ENCODE peak calls at places on chromosomes 12 and 14, in eight cellular contexts. One of them, this sample, is unnamed.

GRCh38 chr12:59736786-59737185 is 141.0 kb downstream of the SLC16A7 start:
- DNase-seq in stimulated activated CD4-positive, alpha-beta T cell treated with anti-CD3 and anti-CD28 coated beads, TNF-alpha, amount 100 ng/mL, for 4 hours: no peak
- DNase-seq in T-helper 9 cell: no peak
- DNase-seq in A549: no peak
- DNase-seq in SHP77: peak; percentile 25
- DNase-seq in GM13977: no peak
- DNase-seq in psoas muscle: no peak
- DNase-seq in astrocyte of the spinal cord: peak; percentile 73
- DNase-seq in this sample: no peak

GRCh38 chr12:54603872-54604271 is 15.4 kb upstream of the PPP1R1A start:
- DNase-seq in astrocyte of the spinal cord: no peak
- DNase-seq in T-helper 9 cell: no peak
- DNase-seq in SHP77: no peak
- DNase-seq in psoas muscle: no peak
- DNase-seq in GM13977: no peak
- DNase-seq in A549: no peak
- DNase-seq in stimulated activated CD4-positive, alpha-beta T cell treated with anti-CD3 and anti-CD28 coated beads, TNF-alpha, amount 100 ng/mL, for 4 hours: no peak
- DNase-seq in this sample: no peak

GRCh38 chr12:16681196-16681595 is 75.2 kb upstream of the LMO3 start:
- DNase-seq in T-helper 9 cell: no peak
- DNase-seq in stimulated activated CD4-positive, alpha-beta T cell treated with anti-CD3 and anti-CD28 coated beads, TNF-alpha, amount 100 ng/mL, for 4 hours: no peak
- DNase-seq in GM13977: no peak
- DNase-seq in A549: no peak
- DNase-seq in SHP77: no peak
- DNase-seq in psoas muscle: no peak
- DNase-seq in astrocyte of the spinal cord: no peak
- DNase-seq in this sample: no peak

GRCh38 chr14:80055226-80055625 is 156.1 kb downstream of the DIO2 start:
- DNase-seq in GM13977: no peak
- DNase-seq in A549: no peak
- DNase-seq in psoas muscle: no peak
- DNase-seq in T-helper 9 cell: no peak
- DNase-seq in stimulated activated CD4-positive, alpha-beta T cell treated with anti-CD3 and anti-CD28 coated beads, TNF-alpha, amount 100 ng/mL, for 4 hours: no peak
- DNase-seq in SHP77: no peak
- DNase-seq in astrocyte of the spinal cord: no peak
- DNase-seq in this sample: no peak

GRCh38 chr12:111780166-111780565 is 13.4 kb downstream of the ALDH2 start:
- DNase-seq in stimulated activated CD4-positive, alpha-beta T cell treated with anti-CD3 and anti-CD28 coated beads, TNF-alpha, amount 100 ng/mL, for 4 hours: no peak
- DNase-seq in astrocyte of the spinal cord: no peak
- DNase-seq in T-helper 9 cell: no peak
- DNase-seq in SHP77: no peak
- DNase-seq in psoas muscle: no peak
- DNase-seq in A549: no peak
- DNase-seq in GM13977: no peak
- DNase-seq in this sample: no peak

GRCh38 chr14:69046468-69046867 is 67.4 kb upstream of the ACTN1 start:
- DNase-seq in stimulated activated CD4-positive, alpha-beta T cell treated with anti-CD3 and anti-CD28 coated beads, TNF-alpha, amount 100 ng/mL, for 4 hours: no peak
- DNase-seq in psoas muscle: no peak
- DNase-seq in A549: no peak
- DNase-seq in SHP77: no peak
- DNase-seq in T-helper 9 cell: no peak
- DNase-seq in GM13977: no peak
- DNase-seq in astrocyte of the spinal cord: peak; percentile 53
- DNase-seq in this sample: no peak

GRCh38 chr12:63294327-63294632 is 143.3 kb upstream of the AVPR1A start:
- DNase-seq in stimulated activated CD4-positive, alpha-beta T cell treated with anti-CD3 and anti-CD28 coated beads, TNF-alpha, amount 100 ng/mL, for 4 hours: no peak
- DNase-seq in psoas muscle: no peak
- DNase-seq in GM13977: no peak
- DNase-seq in SHP77: no peak
- DNase-seq in T-helper 9 cell: no peak
- DNase-seq in A549: peak; percentile 70
- DNase-seq in astrocyte of the spinal cord: peak; percentile 93
- DNase-seq in this sample: no peak

GRCh38 chr14:102235275-102235897 is 69.6 kb downstream of the MOK start:
- DNase-seq in stimulated activated CD4-positive, alpha-beta T cell treated with anti-CD3 and anti-CD28 coated beads, TNF-alpha, amount 100 ng/mL, for 4 hours: peak; percentile 56
- DNase-seq in SHP77: peak; percentile 69
- DNase-seq in GM13977: peak; percentile 89
- DNase-seq in astrocyte of the spinal cord: peak; percentile 88
- DNase-seq in psoas muscle: peak; percentile 86
- DNase-seq in T-helper 9 cell: peak; percentile 69
- DNase-seq in A549: peak; percentile 97
- DNase-seq in this sample: peak; percentile 69

GRCh38 chr12:48629541-48629940 is 52.5 kb downstream of the KANSL2 start:
- DNase-seq in SHP77: no peak
- DNase-seq in stimulated activated CD4-positive, alpha-beta T cell treated with anti-CD3 and anti-CD28 coated beads, TNF-alpha, amount 100 ng/mL, for 4 hours: no peak
- DNase-seq in GM13977: no peak
- DNase-seq in A549: no peak
- DNase-seq in astrocyte of the spinal cord: no peak
- DNase-seq in psoas muscle: no peak
- DNase-seq in T-helper 9 cell: no peak
- DNase-seq in this sample: no peak

GRCh38 chr14:91961297-91962220 is 14.1 kb upstream of the FBLN5 start:
- DNase-seq in T-helper 9 cell: no peak
- DNase-seq in SHP77: no peak
- DNase-seq in stimulated activated CD4-positive, alpha-beta T cell treated with anti-CD3 and anti-CD28 coated beads, TNF-alpha, amount 100 ng/mL, for 4 hours: no peak
- DNase-seq in A549: no peak
- DNase-seq in psoas muscle: no peak
- DNase-seq in astrocyte of the spinal cord: no peak
- DNase-seq in GM13977: no peak
- DNase-seq in this sample: no peak

GRCh38 chr12:49057888-49058287 is 2.7 kb downstream of the KMT2D start:
- DNase-seq in A549: no peak
- DNase-seq in T-helper 9 cell: no peak
- DNase-seq in stimulated activated CD4-positive, alpha-beta T cell treated with anti-CD3 and anti-CD28 coated beads, TNF-alpha, amount 100 ng/mL, for 4 hours: no peak
- DNase-seq in GM13977: no peak
- DNase-seq in SHP77: no peak
- DNase-seq in astrocyte of the spinal cord: no peak
- DNase-seq in psoas muscle: no peak
- DNase-seq in this sample: no peak

GRCh38 chr12:47986832-47987231 is 17.4 kb downstream of the COL2A1 start:
- DNase-seq in stimulated activated CD4-positive, alpha-beta T cell treated with anti-CD3 and anti-CD28 coated beads, TNF-alpha, amount 100 ng/mL, for 4 hours: no peak
- DNase-seq in A549: no peak
- DNase-seq in GM13977: no peak
- DNase-seq in psoas muscle: no peak
- DNase-seq in astrocyte of the spinal cord: no peak
- DNase-seq in T-helper 9 cell: no peak
- DNase-seq in SHP77: no peak
- DNase-seq in this sample: no peak

GRCh38 chr14:76940057-76940456 is 88.5 kb downstream of the IRF2BPL start:
- DNase-seq in T-helper 9 cell: no peak
- DNase-seq in GM13977: no peak
- DNase-seq in SHP77: no peak
- DNase-seq in astrocyte of the spinal cord: no peak
- DNase-seq in psoas muscle: no peak
- DNase-seq in A549: no peak
- DNase-seq in stimulated activated CD4-positive, alpha-beta T cell treated with anti-CD3 and anti-CD28 coated beads, TNF-alpha, amount 100 ng/mL, for 4 hours: no peak
- DNase-seq in this sample: no peak

GRCh38 chr14:59374048-59374447 is 91.1 kb downstream of the GPR135 start:
- DNase-seq in SHP77: no peak
- DNase-seq in stimulated activated CD4-positive, alpha-beta T cell treated with anti-CD3 and anti-CD28 coated beads, TNF-alpha, amount 100 ng/mL, for 4 hours: no peak
- DNase-seq in T-helper 9 cell: no peak
- DNase-seq in psoas muscle: no peak
- DNase-seq in astrocyte of the spinal cord: no peak
- DNase-seq in A549: no peak
- DNase-seq in GM13977: no peak
- DNase-seq in this sample: no peak

GRCh38 chr12:110917467-110917866 is 2.9 kb downstream of the MYL2 start:
- DNase-seq in SHP77: no peak
- DNase-seq in psoas muscle: no peak
- DNase-seq in T-helper 9 cell: no peak
- DNase-seq in stimulated activated CD4-positive, alpha-beta T cell treated with anti-CD3 and anti-CD28 coated beads, TNF-alpha, amount 100 ng/mL, for 4 hours: no peak
- DNase-seq in GM13977: no peak
- DNase-seq in A549: peak; percentile 82
- DNase-seq in astrocyte of the spinal cord: peak; percentile 62
- DNase-seq in this sample: no peak

GRCh38 chr12:123270380-123271181 is 1.1 kb downstream of the CDK2AP1 start:
- DNase-seq in astrocyte of the spinal cord: no peak
- DNase-seq in T-helper 9 cell: no peak
- DNase-seq in SHP77: no peak
- DNase-seq in stimulated activated CD4-positive, alpha-beta T cell treated with anti-CD3 and anti-CD28 coated beads, TNF-alpha, amount 100 ng/mL, for 4 hours: no peak
- DNase-seq in A549: no peak
- DNase-seq in GM13977: peak; percentile 43
- DNase-seq in psoas muscle: peak; percentile 59
- DNase-seq in this sample: no peak

GRCh38 chr14:24297190-24297964 is 2.2 kb downstream of the DHRS1 start:
- DNase-seq in astrocyte of the spinal cord: no peak
- DNase-seq in SHP77: peak; percentile 43
- DNase-seq in A549: peak; percentile 62
- DNase-seq in psoas muscle: no peak
- DNase-seq in stimulated activated CD4-positive, alpha-beta T cell treated with anti-CD3 and anti-CD28 coated beads, TNF-alpha, amount 100 ng/mL, for 4 hours: no peak
- DNase-seq in T-helper 9 cell: no peak
- DNase-seq in GM13977: no peak
- DNase-seq in this sample: no peak

GRCh38 chr12:45216297-45216982 is 545 bp downstream of the ANO6 start:
- DNase-seq in T-helper 9 cell: peak; percentile 25
- DNase-seq in A549: peak; percentile 54
- DNase-seq in psoas muscle: peak; percentile 72
- DNase-seq in stimulated activated CD4-positive, alpha-beta T cell treated with anti-CD3 and anti-CD28 coated beads, TNF-alpha, amount 100 ng/mL, for 4 hours: peak; percentile 10
- DNase-seq in astrocyte of the spinal cord: peak; percentile 49
- DNase-seq in GM13977: peak; percentile 56
- DNase-seq in SHP77: peak; percentile 60
- DNase-seq in this sample: peak; percentile 9

GRCh38 chr14:58193542-58193941 is 6.4 kb upstream of the ACTR10 start:
- DNase-seq in psoas muscle: no peak
- DNase-seq in GM13977: no peak
- DNase-seq in astrocyte of the spinal cord: no peak
- DNase-seq in A549: no peak
- DNase-seq in stimulated activated CD4-positive, alpha-beta T cell treated with anti-CD3 and anti-CD28 coated beads, TNF-alpha, amount 100 ng/mL, for 4 hours: no peak
- DNase-seq in T-helper 9 cell: no peak
- DNase-seq in SHP77: no peak
- DNase-seq in this sample: no peak

GRCh38 chr14:104746951-104747481 is 5.9 kb upstream of the SIVA1 start:
- DNase-seq in A549: no peak
- DNase-seq in psoas muscle: peak; percentile 60
- DNase-seq in T-helper 9 cell: no peak
- DNase-seq in astrocyte of the spinal cord: no peak
- DNase-seq in GM13977: no peak
- DNase-seq in SHP77: peak; percentile 57
- DNase-seq in stimulated activated CD4-positive, alpha-beta T cell treated with anti-CD3 and anti-CD28 coated beads, TNF-alpha, amount 100 ng/mL, for 4 hours: no peak
- DNase-seq in this sample: no peak

GRCh38 chr12:105986779-105987686 is 151.7 kb downstream of the NUAK1 start:
- DNase-seq in T-helper 9 cell: no peak
- DNase-seq in psoas muscle: no peak
- DNase-seq in A549: no peak
- DNase-seq in stimulated activated CD4-positive, alpha-beta T cell treated with anti-CD3 and anti-CD28 coated beads, TNF-alpha, amount 100 ng/mL, for 4 hours: no peak
- DNase-seq in SHP77: no peak
- DNase-seq in GM13977: peak; percentile 14
- DNase-seq in astrocyte of the spinal cord: peak; percentile 64
- DNase-seq in this sample: no peak

GRCh38 chr12:113397497-113398197 is 6.0 kb downstream of the SDS start:
- DNase-seq in astrocyte of the spinal cord: no peak
- DNase-seq in stimulated activated CD4-positive, alpha-beta T cell treated with anti-CD3 and anti-CD28 coated beads, TNF-alpha, amount 100 ng/mL, for 4 hours: no peak
- DNase-seq in GM13977: no peak
- DNase-seq in T-helper 9 cell: no peak
- DNase-seq in A549: no peak
- DNase-seq in psoas muscle: no peak
- DNase-seq in SHP77: no peak
- DNase-seq in this sample: no peak

GRCh38 chr12:946656-947055 is 2.8 kb downstream of the RAD52 start:
- DNase-seq in A549: no peak
- DNase-seq in T-helper 9 cell: no peak
- DNase-seq in GM13977: no peak
- DNase-seq in SHP77: no peak
- DNase-seq in psoas muscle: no peak
- DNase-seq in astrocyte of the spinal cord: no peak
- DNase-seq in stimulated activated CD4-positive, alpha-beta T cell treated with anti-CD3 and anti-CD28 coated beads, TNF-alpha, amount 100 ng/mL, for 4 hours: no peak
- DNase-seq in this sample: no peak

GRCh38 chr14:65927871-65928270 is 515.3 kb downstream of the FUT8 start:
- DNase-seq in SHP77: peak; percentile 33
- DNase-seq in stimulated activated CD4-positive, alpha-beta T cell treated with anti-CD3 and anti-CD28 coated beads, TNF-alpha, amount 100 ng/mL, for 4 hours: peak; percentile 36
- DNase-seq in A549: no peak
- DNase-seq in psoas muscle: no peak
- DNase-seq in T-helper 9 cell: peak; percentile 36
- DNase-seq in astrocyte of the spinal cord: no peak
- DNase-seq in GM13977: no peak
- DNase-seq in this sample: peak; percentile 56

GRCh38 chr12:62379026-62379722 is 87.5 kb upstream of the MON2 start:
- DNase-seq in psoas muscle: no peak
- DNase-seq in GM13977: no peak
- DNase-seq in stimulated activated CD4-positive, alpha-beta T cell treated with anti-CD3 and anti-CD28 coated beads, TNF-alpha, amount 100 ng/mL, for 4 hours: no peak
- DNase-seq in T-helper 9 cell: no peak
- DNase-seq in astrocyte of the spinal cord: peak; percentile 3
- DNase-seq in SHP77: no peak
- DNase-seq in A549: no peak
- DNase-seq in this sample: no peak

GRCh38 chr12:57222286-57223190 is 5.9 kb downstream of the NXPH4 start:
- DNase-seq in T-helper 9 cell: no peak
- DNase-seq in SHP77: no peak
- DNase-seq in astrocyte of the spinal cord: no peak
- DNase-seq in A549: no peak
- DNase-seq in GM13977: no peak
- DNase-seq in stimulated activated CD4-positive, alpha-beta T cell treated with anti-CD3 and anti-CD28 coated beads, TNF-alpha, amount 100 ng/mL, for 4 hours: no peak
- DNase-seq in psoas muscle: no peak
- DNase-seq in this sample: no peak

GRCh38 chr12:120951-121350 is 54.4 kb downstream of the IQSEC3 start:
- DNase-seq in astrocyte of the spinal cord: no peak
- DNase-seq in T-helper 9 cell: no peak
- DNase-seq in A549: no peak
- DNase-seq in stimulated activated CD4-positive, alpha-beta T cell treated with anti-CD3 and anti-CD28 coated beads, TNF-alpha, amount 100 ng/mL, for 4 hours: no peak
- DNase-seq in SHP77: no peak
- DNase-seq in GM13977: no peak
- DNase-seq in psoas muscle: no peak
- DNase-seq in this sample: no peak

GRCh38 chr14:93132472-93133065 is 16.8 kb upstream of the ITPK1 start:
- DNase-seq in T-helper 9 cell: no peak
- DNase-seq in GM13977: peak; percentile 63
- DNase-seq in stimulated activated CD4-positive, alpha-beta T cell treated with anti-CD3 and anti-CD28 coated beads, TNF-alpha, amount 100 ng/mL, for 4 hours: no peak
- DNase-seq in astrocyte of the spinal cord: peak; percentile 33
- DNase-seq in psoas muscle: no peak
- DNase-seq in A549: peak; percentile 59
- DNase-seq in SHP77: peak; percentile 57
- DNase-seq in this sample: no peak

GRCh38 chr14:100022772-100023451 is 42.3 kb upstream of the EVL start:
- DNase-seq in psoas muscle: peak; percentile 80
- DNase-seq in astrocyte of the spinal cord: peak; percentile 55
- DNase-seq in T-helper 9 cell: no peak
- DNase-seq in SHP77: no peak
- DNase-seq in stimulated activated CD4-positive, alpha-beta T cell treated with anti-CD3 and anti-CD28 coated beads, TNF-alpha, amount 100 ng/mL, for 4 hours: no peak
- DNase-seq in A549: no peak
- DNase-seq in GM13977: no peak
- DNase-seq in this sample: no peak

GRCh38 chr12:85489194-85489593 is 209.2 kb downstream of the ALX1 start:
- DNase-seq in psoas muscle: no peak
- DNase-seq in T-helper 9 cell: no peak
- DNase-seq in SHP77: peak; percentile 36
- DNase-seq in GM13977: no peak
- DNase-seq in astrocyte of the spinal cord: no peak
- DNase-seq in A549: no peak
- DNase-seq in stimulated activated CD4-positive, alpha-beta T cell treated with anti-CD3 and anti-CD28 coated beads, TNF-alpha, amount 100 ng/mL, for 4 hours: no peak
- DNase-seq in this sample: no peak

This sample was measured in effector memory CD8-positive, alpha-beta T cell.